ENCODE peak calls at places on chromosomes 2 and 18, in eight cellular contexts. B is CD8-positive, alpha-beta T cell; E is activated CD8-positive, alpha-beta T cell treated with anti-CD3 and anti-CD28 coated beads, Interleukin-2, amount 10 ng/mL, durations not matched to agents 7 days and 5 days; R is foreskin fibroblast; C is neural crest cell; U is small intestine; P is head of caudate nucleus; D is RWPE1. W is an unnamed sample.

GRCh38 chr2:96773922-96774321 is 13.2 kb downstream of the CNNM4 start:
- DNase-seq in U (peak), C (no peak), D (no peak), E (peak), P (no peak), R (no peak), B (peak), W (no peak)

GRCh38 chr2:109558076-109558882 is 55.5 kb downstream of the SEPTIN10 start:
- DNase-seq in D (peak), U (peak), C (no peak), R (peak), E (no peak), P (no peak), B (no peak), W (no peak)

GRCh38 chr2:131045925-131046579 is 47.2 kb downstream of the FAM168B start:
- DNase-seq in B (no peak), E (no peak), D (no peak), R (no peak), C (no peak), U (no peak), P (no peak), W (no peak)

GRCh38 chr18:3246636-3247242 is 862 bp upstream of the MYL12A start:
- DNase-seq in P (no peak), D (no peak), U (no peak), B (no peak), C (no peak), R (no peak), E (peak), W (peak)

GRCh38 chr18:58484989-58485962 is 143.6 kb downstream of the ALPK2 start:
- DNase-seq in R (no peak), E (no peak), U (peak), D (no peak), B (no peak), P (no peak), C (peak), W (no peak)

GRCh38 chr2:175010848-175011254 is 5.7 kb upstream of the CHN1 start:
- DNase-seq in P (no peak), C (no peak), D (no peak), B (no peak), U (no peak), E (no peak), R (no peak), W (no peak)

GRCh38 chr2:229852565-229852964 is 69.2 kb downstream of the TRIP12 start:
- DNase-seq in R (peak), U (peak), C (no peak), B (peak), D (no peak), P (no peak), E (peak), W (peak)

GRCh38 chr18:6929370-6930102 is 188.1 kb downstream of the LAMA1 start:
- DNase-seq in D (no peak), C (no peak), U (peak), P (no peak), B (no peak), E (no peak), R (no peak), W (no peak)

GRCh38 chr18:23779696-23780303 is 90.5 kb downstream of the LAMA3 start:
- DNase-seq in P (no peak), C (no peak), U (no peak), D (peak), E (no peak), B (no peak), R (peak), W (no peak)

GRCh38 chr2:109494842-109495241 is 118.9 kb downstream of the SEPTIN10 start:
- DNase-seq in C (no peak), U (peak), D (no peak), E (no peak), R (no peak), B (no peak), P (no peak), W (no peak)

GRCh38 chr2:62287895-62288589 is 92.1 kb downstream of the B3GNT2 start:
- DNase-seq in U (peak), D (peak), P (no peak), C (no peak), R (no peak), E (peak), B (peak), W (no peak)

GRCh38 chr2:143259368-143259958 is 130.2 kb downstream of the ARHGAP15 start:
- DNase-seq in P (no peak), D (peak), E (peak), R (peak), C (peak), U (peak), B (peak), W (peak)

GRCh38 chr18:49890041-49890440 is 76.7 kb upstream of the ACAA2 start:
- DNase-seq in D (no peak), R (no peak), U (no peak), C (no peak), B (no peak), E (no peak), P (no peak), W (no peak)

GRCh38 chr18:33113421-33113820 is 327.1 kb downstream of the CCDC178 start:
- DNase-seq in C (no peak), P (no peak), R (no peak), D (no peak), U (no peak), E (no peak), B (no peak), W (no peak)

GRCh38 chr2:237474931-237475703 is 11.9 kb upstream of the MLPH start:
- DNase-seq in U (peak), P (peak), B (peak), E (peak), D (peak), R (peak), C (peak), W (peak)

GRCh38 chr2:178478102-178478441 is 328 bp downstream of the FKBP7 start:
- DNase-seq in R (peak), P (no peak), B (no peak), U (no peak), C (peak), D (no peak), E (peak), W (peak)

GRCh38 chr2:11796190-11797171 is 50.0 kb downstream of the LPIN1 start:
- DNase-seq in B (no peak), E (no peak), D (no peak), U (no peak), C (no peak), R (peak), P (peak), W (no peak)

GRCh38 chr18:32919799-32920198 is 147.0 kb upstream of the KLHL14 start:
- DNase-seq in U (peak), B (no peak), R (no peak), P (no peak), E (no peak), C (no peak), D (peak), W (peak)

GRCh38 chr2:44016282-44016681 is 20.5 kb upstream of the LRPPRC start:
- DNase-seq in U (peak), E (peak), D (peak), P (no peak), C (peak), R (peak), B (no peak), W (peak)

GRCh38 chr2:74441111-74441689 is 537 bp downstream of the RTKN start:
- DNase-seq in U (no peak), D (no peak), P (peak), E (no peak), R (no peak), B (no peak), C (no peak), W (no peak)

GRCh38 chr2:25228848-25229674 is 60.7 kb upstream of the POMC start:
- DNase-seq in D (peak), B (peak), E (peak), U (peak), C (peak), R (peak), P (peak), W (peak)

GRCh38 chr18:3998698-3999333 is 456.3 kb downstream of the DLGAP1 start:
- DNase-seq in R (peak), P (no peak), B (no peak), D (peak), U (peak), C (peak), E (peak), W (peak)

GRCh38 chr2:65366595-65367125 is 65.7 kb downstream of the SPRED2 start:
- DNase-seq in B (no peak), R (peak), D (peak), U (peak), P (no peak), E (peak), C (no peak), W (peak)

GRCh38 chr2:132412021-132412420 is 4.6 kb upstream of the GPR39 start:
- DNase-seq in R (no peak), B (no peak), C (no peak), U (no peak), P (no peak), E (no peak), D (no peak), W (no peak)

GRCh38 chr2:75788154-75788553 is 77.4 kb upstream of the GCFC2 start:
- DNase-seq in R (no peak), P (no peak), B (no peak), E (no peak), U (no peak), D (no peak), C (no peak), W (no peak)

GRCh38 chr2:234961784-234962183 is 10.0 kb downstream of the SH3BP4 start:
- DNase-seq in D (no peak), C (no peak), U (no peak), P (no peak), E (no peak), B (no peak), R (no peak), W (no peak)

GRCh38 chr2:31694444-31694843 is 113.7 kb upstream of the SRD5A2 start:
- DNase-seq in B (no peak), E (no peak), D (no peak), R (no peak), C (no peak), P (no peak), U (no peak), W (no peak)

GRCh38 chr2:227509824-227510619 is 38.1 kb downstream of the AGFG1 start:
- DNase-seq in E (no peak), U (peak), B (no peak), R (peak), D (peak), P (no peak), C (no peak), W (no peak)

GRCh38 chr18:13223341-13224148 is 5.0 kb downstream of the LDLRAD4 start:
- DNase-seq in P (no peak), E (no peak), U (peak), C (no peak), B (no peak), R (no peak), D (no peak), W (no peak)

GRCh38 chr2:64179582-64180321 is 35.5 kb upstream of the PELI1 start:
- DNase-seq in C (no peak), R (no peak), P (no peak), B (no peak), D (no peak), E (no peak), U (no peak), W (peak)

GRCh38 chr2:14297340-14297739 is 335.2 kb upstream of the LRATD1 start:
- DNase-seq in D (peak), R (no peak), P (no peak), B (no peak), C (no peak), E (no peak), U (no peak), W (no peak)